ENCODE peak calls at places on chromosome 7, in eight cellular contexts. One of them, this sample, is unnamed.

GRCh38 chr7:84686373-84686772 is 491.8 kb upstream of the SEMA3A start:
- DNase-seq in NAMALWA: no peak
- DNase-seq in left colon: no peak
- DNase-seq in stimulated activated CD4-positive, alpha-beta T cell treated with anti-CD3 and anti-CD28 coated beads, TNF-alpha, amount 100 ng/mL, for 4 hours: no peak
- DNase-seq in thyroid gland: no peak
- DNase-seq in suprapubic skin: no peak
- DNase-seq in chondrocyte: no peak
- DNase-seq in Caki2: no peak
- DNase-seq in this sample: no peak

GRCh38 chr7:40866601-40867000 is 731.8 kb downstream of the SUGCT start:
- DNase-seq in suprapubic skin: no peak
- DNase-seq in NAMALWA: no peak
- DNase-seq in chondrocyte: no peak
- DNase-seq in Caki2: no peak
- DNase-seq in stimulated activated CD4-positive, alpha-beta T cell treated with anti-CD3 and anti-CD28 coated beads, TNF-alpha, amount 100 ng/mL, for 4 hours: no peak
- DNase-seq in left colon: no peak
- DNase-seq in thyroid gland: no peak
- DNase-seq in this sample: no peak

GRCh38 chr7:2001601-2002442 is 230.9 kb downstream of the MAD1L1 start:
- DNase-seq in left colon: no peak
- DNase-seq in thyroid gland: no peak
- DNase-seq in NAMALWA: no peak
- DNase-seq in Caki2: no peak
- DNase-seq in stimulated activated CD4-positive, alpha-beta T cell treated with anti-CD3 and anti-CD28 coated beads, TNF-alpha, amount 100 ng/mL, for 4 hours: no peak
- DNase-seq in suprapubic skin: peak
- DNase-seq in chondrocyte: peak
- DNase-seq in this sample: no peak

GRCh38 chr7:618539-619355 is 99.1 kb upstream of the PDGFA start:
- DNase-seq in NAMALWA: peak
- DNase-seq in stimulated activated CD4-positive, alpha-beta T cell treated with anti-CD3 and anti-CD28 coated beads, TNF-alpha, amount 100 ng/mL, for 4 hours: peak
- DNase-seq in suprapubic skin: no peak
- DNase-seq in Caki2: no peak
- DNase-seq in thyroid gland: no peak
- DNase-seq in left colon: peak
- DNase-seq in chondrocyte: peak
- DNase-seq in this sample: no peak

GRCh38 chr7:135240446-135240845 is 6.8 kb downstream of the STRA8 start:
- DNase-seq in thyroid gland: no peak
- DNase-seq in Caki2: no peak
- DNase-seq in left colon: no peak
- DNase-seq in stimulated activated CD4-positive, alpha-beta T cell treated with anti-CD3 and anti-CD28 coated beads, TNF-alpha, amount 100 ng/mL, for 4 hours: no peak
- DNase-seq in chondrocyte: no peak
- DNase-seq in NAMALWA: no peak
- DNase-seq in suprapubic skin: no peak
- DNase-seq in this sample: no peak

GRCh38 chr7:99409192-99409572 is 413 bp downstream of the BUD31 start:
- DNase-seq in chondrocyte: no peak
- DNase-seq in suprapubic skin: no peak
- DNase-seq in stimulated activated CD4-positive, alpha-beta T cell treated with anti-CD3 and anti-CD28 coated beads, TNF-alpha, amount 100 ng/mL, for 4 hours: no peak
- DNase-seq in thyroid gland: no peak
- DNase-seq in NAMALWA: peak
- DNase-seq in left colon: no peak
- DNase-seq in Caki2: no peak
- DNase-seq in this sample: peak

GRCh38 chr7:78605131-78605530 is 806.6 kb downstream of the PHTF2 start:
- DNase-seq in Caki2: no peak
- DNase-seq in suprapubic skin: no peak
- DNase-seq in left colon: no peak
- DNase-seq in stimulated activated CD4-positive, alpha-beta T cell treated with anti-CD3 and anti-CD28 coated beads, TNF-alpha, amount 100 ng/mL, for 4 hours: no peak
- DNase-seq in chondrocyte: no peak
- DNase-seq in thyroid gland: no peak
- DNase-seq in NAMALWA: no peak
- DNase-seq in this sample: no peak

GRCh38 chr7:64880322-64881297 is 22.5 kb upstream of the ZNF273 start:
- DNase-seq in suprapubic skin: peak
- DNase-seq in NAMALWA: no peak
- DNase-seq in thyroid gland: no peak
- DNase-seq in stimulated activated CD4-positive, alpha-beta T cell treated with anti-CD3 and anti-CD28 coated beads, TNF-alpha, amount 100 ng/mL, for 4 hours: no peak
- DNase-seq in Caki2: no peak
- DNase-seq in chondrocyte: peak
- DNase-seq in left colon: no peak
- DNase-seq in this sample: no peak

GRCh38 chr7:18399624-18400235 is 95.8 kb upstream of the HDAC9 start:
- DNase-seq in left colon: no peak
- DNase-seq in Caki2: no peak
- DNase-seq in thyroid gland: no peak
- DNase-seq in chondrocyte: no peak
- DNase-seq in suprapubic skin: no peak
- DNase-seq in NAMALWA: no peak
- DNase-seq in stimulated activated CD4-positive, alpha-beta T cell treated with anti-CD3 and anti-CD28 coated beads, TNF-alpha, amount 100 ng/mL, for 4 hours: no peak
- DNase-seq in this sample: peak

GRCh38 chr7:42283553-42283952 is 46.5 kb upstream of the GLI3 start:
- DNase-seq in chondrocyte: no peak
- DNase-seq in Caki2: no peak
- DNase-seq in thyroid gland: no peak
- DNase-seq in left colon: no peak
- DNase-seq in suprapubic skin: no peak
- DNase-seq in stimulated activated CD4-positive, alpha-beta T cell treated with anti-CD3 and anti-CD28 coated beads, TNF-alpha, amount 100 ng/mL, for 4 hours: no peak
- DNase-seq in NAMALWA: no peak
- DNase-seq in this sample: no peak

GRCh38 chr7:51680594-51681409 is 364.2 kb upstream of the COBL start:
- DNase-seq in thyroid gland: no peak
- DNase-seq in NAMALWA: no peak
- DNase-seq in left colon: no peak
- DNase-seq in chondrocyte: no peak
- DNase-seq in suprapubic skin: no peak
- DNase-seq in Caki2: no peak
- DNase-seq in stimulated activated CD4-positive, alpha-beta T cell treated with anti-CD3 and anti-CD28 coated beads, TNF-alpha, amount 100 ng/mL, for 4 hours: no peak
- DNase-seq in this sample: no peak